ENCODE peak calls at places on chromosomes 12 and 14, in nine cellular contexts. Y, P, C, K, R, N, V, Q and G are unnamed samples.

GRCh38 chr12:106583578-106584103 is 837 bp downstream of the RFX4 start:
- DNase-seq in R (no peak), P (peak), C (no peak), K (peak), Q (no peak), Y (no peak), V (no peak), N (no peak), G (no peak)

GRCh38 chr12:78229491-78230209 is 399.0 kb downstream of the NAV3 start:
- DNase-seq in Q (peak), V (peak), C (peak), K (peak), R (peak), Y (no peak), N (no peak), P (peak), G (peak)

GRCh38 chr12:108046135-108046534 is 83.0 kb upstream of the WSCD2 start:
- DNase-seq in Y (no peak), V (no peak), C (no peak), R (no peak), N (no peak), Q (no peak), P (no peak), K (no peak), G (no peak)

GRCh38 chr12:1518763-1519516 is 75.4 kb downstream of the FBXL14 start:
- DNase-seq in N (no peak), P (no peak), K (peak), Y (no peak), V (no peak), Q (no peak), R (peak), C (peak), G (peak)

GRCh38 chr12:112686373-112686772 is 105.2 kb upstream of the RPH3A start:
- DNase-seq in C (peak), V (no peak), K (peak), Q (no peak), Y (no peak), R (peak), P (no peak), N (peak), G (no peak)

GRCh38 chr14:29928342-29928640 is 644 bp upstream of the PRKD1 start:
- DNase-seq in C (no peak), Q (no peak), P (no peak), Y (no peak), K (no peak), R (no peak), N (no peak), V (no peak), G (no peak)

GRCh38 chr14:50961606-50962259 is 17.4 kb upstream of the PYGL start:
- DNase-seq in Y (no peak), R (peak), Q (no peak), K (peak), C (peak), N (no peak), P (no peak), V (no peak), G (no peak)

GRCh38 chr12:118185602-118186397 is 49.9 kb downstream of the PEBP1 start:
- DNase-seq in N (no peak), Q (no peak), P (no peak), Y (no peak), R (no peak), V (peak), K (no peak), C (no peak), G (no peak)

GRCh38 chr12:106358410-106359241 is 1.1 kb downstream of the POLR3B start:
- DNase-seq in K (peak), C (peak), N (no peak), V (peak), P (no peak), Q (no peak), Y (no peak), R (peak), G (no peak)

GRCh38 chr12:113609692-113610469 is 138.2 kb upstream of the LHX5 start:
- DNase-seq in Y (no peak), C (no peak), R (no peak), N (no peak), P (no peak), K (no peak), V (no peak), Q (no peak), G (no peak)

GRCh38 chr12:102167821-102168605 is 29.6 kb downstream of the PMCH start:
- DNase-seq in C (no peak), Y (no peak), N (no peak), R (peak), P (no peak), K (peak), Q (no peak), V (no peak), G (no peak)

GRCh38 chr14:51732494-51733080 is 80.9 kb downstream of the FRMD6 start:
- DNase-seq in V (no peak), C (no peak), N (no peak), Y (no peak), Q (no peak), P (no peak), K (no peak), R (no peak), G (no peak)

GRCh38 chr12:43917896-43918295 is 82.0 kb downstream of the TMEM117 start:
- DNase-seq in K (no peak), N (no peak), V (no peak), P (no peak), C (no peak), Q (no peak), Y (no peak), R (no peak), G (no peak)

GRCh38 chr14:22555573-22556011 is 33.4 kb downstream of the DAD1 start:
- DNase-seq in Q (no peak), Y (peak), C (peak), V (no peak), K (no peak), R (peak), N (no peak), P (no peak), G (no peak)

GRCh38 chr14:63276492-63277342 is 42.0 kb downstream of the GPHB5 start:
- DNase-seq in P (peak), Q (no peak), N (no peak), C (peak), R (peak), V (peak), K (peak), Y (no peak), G (no peak)

GRCh38 chr14:20631821-20632389 is 9.6 kb downstream of the OR6S1 start:
- DNase-seq in V (peak), R (peak), K (peak), P (no peak), N (peak), Y (no peak), C (peak), Q (peak), G (peak)

GRCh38 chr12:128191380-128191779 is 75.6 kb upstream of the TMEM132C start:
- DNase-seq in Q (no peak), N (no peak), R (no peak), Y (no peak), P (no peak), K (no peak), V (no peak), C (no peak), G (no peak)

GRCh38 chr12:121590476-121591143 is 9.8 kb upstream of the KDM2B start:
- DNase-seq in V (peak), P (no peak), R (peak), C (peak), Y (peak), N (no peak), Q (no peak), K (peak), G (peak)

GRCh38 chr12:57127101-57127709 is 1.1 kb upstream of the LRP1 start:
- DNase-seq in C (no peak), R (no peak), Q (peak), K (no peak), P (no peak), N (peak), Y (peak), V (peak), G (peak)

GRCh38 chr14:88698651-88699050 is 94.1 kb downstream of the EML5 start:
- DNase-seq in C (no peak), R (no peak), Y (no peak), Q (no peak), N (no peak), K (no peak), P (no peak), V (no peak), G (no peak)

GRCh38 chr14:74476607-74477006 is 16.5 kb downstream of the NPC2 start:
- DNase-seq in C (no peak), K (no peak), Y (no peak), R (peak), V (no peak), N (no peak), Q (no peak), P (no peak), G (no peak)

GRCh38 chr14:88551936-88552565 is 2.8 kb downstream of the PTPN21 start:
- DNase-seq in Q (peak), C (peak), Y (no peak), V (no peak), R (peak), P (no peak), N (peak), K (peak), G (no peak)

GRCh38 chr14:101110729-101111619 is 207.5 kb upstream of the RTL1 start:
- DNase-seq in Q (no peak), N (no peak), C (no peak), K (no peak), V (no peak), R (no peak), P (no peak), Y (no peak), G (no peak)

GRCh38 chr12:46402451-46402850 is 29.9 kb upstream of the SLC38A2 start:
- DNase-seq in V (no peak), P (no peak), Q (no peak), N (no peak), Y (no peak), C (peak), K (peak), R (peak), G (no peak)

GRCh38 chr12:26205946-26206345 is 10.6 kb downstream of the SSPN start:
- DNase-seq in P (no peak), Q (no peak), V (no peak), C (no peak), R (no peak), K (no peak), Y (no peak), N (no peak), G (no peak)

GRCh38 chr12:110661337-110661972 is 27.5 kb downstream of the HVCN1 start:
- DNase-seq in N (no peak), R (no peak), Q (no peak), K (no peak), C (no peak), V (peak), P (peak), Y (peak), G (no peak)

GRCh38 chr12:49089831-49090773 is 4.5 kb downstream of the DHH start:
- DNase-seq in Q (peak), N (peak), Y (peak), P (no peak), V (no peak), R (no peak), C (peak), K (peak), G (peak)

GRCh38 chr12:117441751-117442150 is 80.3 kb upstream of the NOS1 start:
- DNase-seq in C (peak), P (no peak), N (peak), R (peak), Q (no peak), Y (no peak), V (no peak), K (no peak), G (no peak)

GRCh38 chr12:25783566-25783965 is 174.9 kb upstream of the RASSF8 start:
- DNase-seq in K (no peak), P (no peak), C (no peak), N (no peak), Y (no peak), R (no peak), V (no peak), Q (no peak), G (no peak)

GRCh38 chr12:89756638-89757321 is 48.1 kb upstream of the ATP2B1 start:
- DNase-seq in K (peak), C (peak), N (no peak), P (peak), Y (no peak), Q (no peak), R (peak), V (peak), G (peak)

GRCh38 chr12:108063192-108063591 is 65.9 kb upstream of the WSCD2 start:
- DNase-seq in R (peak), V (no peak), P (no peak), C (peak), K (peak), Y (no peak), N (no peak), Q (peak), G (peak)

GRCh38 chr12:78018146-78018910 is 187.6 kb downstream of the NAV3 start:
- DNase-seq in Q (no peak), Y (no peak), C (peak), R (peak), K (peak), N (no peak), P (no peak), V (no peak), G (no peak)